ENCODE peak calls at places on chromosomes 13 and 19, in ten cellular contexts. U, J, W, H, M, I, A, R, O and D are unnamed samples.

GRCh38 chr13:43023244-43023931 is at the start of gene DNAJC15:
- DNase-seq in U (peak), J (no peak), W (peak), H (peak), M (peak), I (peak), A (peak), R (peak), O (peak), D (peak)

GRCh38 chr13:57820924-57821323 is 189.4 kb downstream of the PCDH17 start:
- DNase-seq in U (no peak), J (no peak), W (no peak), H (no peak), M (no peak), I (no peak), A (no peak), R (no peak), O (no peak), D (no peak)

GRCh38 chr19:4597975-4598671 is 38.6 kb upstream of the SEMA6B start:
- DNase-seq in U (no peak), J (no peak), W (no peak), H (no peak), M (peak), I (peak), A (peak), R (no peak), O (no peak), D (no peak)

GRCh38 chr13:64314286-64314685 is 2898.6 kb upstream of the PCDH20 start:
- DNase-seq in U (no peak), J (no peak), W (no peak), H (peak), M (no peak), I (no peak), A (no peak), R (peak), O (no peak), D (no peak)

GRCh38 chr13:46181799-46182490 is at the start of gene LCP1:
- DNase-seq in U (no peak), J (no peak), W (peak), H (no peak), M (no peak), I (no peak), A (peak), R (no peak), O (no peak), D (no peak)

GRCh38 chr13:113732176-113732960 is 26.7 kb upstream of the TMEM255B start:
- DNase-seq in U (no peak), J (no peak), W (no peak), H (no peak), M (no peak), I (no peak), A (no peak), R (no peak), O (no peak), D (no peak)

GRCh38 chr13:21060063-21060826 is 1.1 kb downstream of the LATS2 start:
- DNase-seq in U (peak), J (no peak), W (peak), H (peak), M (peak), I (peak), A (peak), R (peak), O (peak), D (peak)

GRCh38 chr19:48553676-48554384 is 1.9 kb downstream of the SULT2B1 start:
- DNase-seq in U (peak), J (no peak), W (no peak), H (peak), M (peak), I (no peak), A (peak), R (peak), O (no peak), D (no peak)

GRCh38 chr19:6587093-6587820 is 3.7 kb downstream of the CD70 start:
- DNase-seq in U (no peak), J (no peak), W (no peak), H (no peak), M (peak), I (peak), A (no peak), R (no peak), O (no peak), D (no peak)

GRCh38 chr13:77026783-77027621 is at the start of gene FBXL3:
- DNase-seq in U (peak), J (no peak), W (peak), H (peak), M (peak), I (peak), A (peak), R (peak), O (peak), D (peak)

GRCh38 chr13:27489456-27489855 is 39.1 kb upstream of the MTIF3 start:
- DNase-seq in U (no peak), J (no peak), W (no peak), H (no peak), M (no peak), I (no peak), A (no peak), R (no peak), O (no peak), D (no peak)

GRCh38 chr13:113633485-113633873 is 24.5 kb downstream of the ATP4B start:
- DNase-seq in U (no peak), J (no peak), W (no peak), H (no peak), M (no peak), I (peak), A (no peak), R (no peak), O (no peak), D (no peak)

GRCh38 chr13:46683879-46684278 is 113.1 kb downstream of the ESD start:
- DNase-seq in U (no peak), J (no peak), W (no peak), H (no peak), M (no peak), I (no peak), A (no peak), R (no peak), O (no peak), D (no peak)

GRCh38 chr13:46593403-46593802 is 40.4 kb downstream of the LRCH1 start:
- DNase-seq in U (no peak), J (no peak), W (no peak), H (no peak), M (no peak), I (no peak), A (no peak), R (no peak), O (no peak), D (no peak)

GRCh38 chr13:53142301-53142700 is 113.7 kb downstream of the OLFM4 start:
- DNase-seq in U (no peak), J (no peak), W (no peak), H (peak), M (no peak), I (no peak), A (no peak), R (peak), O (no peak), D (no peak)

GRCh38 chr13:48798180-48798579 is 144.5 kb downstream of the CYSLTR2 start:
- DNase-seq in U (no peak), J (no peak), W (no peak), H (no peak), M (no peak), I (no peak), A (no peak), R (no peak), O (no peak), D (no peak)

GRCh38 chr13:100922599-100922998 is 248.0 kb upstream of the TMTC4 start:
- DNase-seq in U (no peak), J (no peak), W (no peak), H (peak), M (no peak), I (no peak), A (no peak), R (no peak), O (no peak), D (no peak)

GRCh38 chr19:13905634-13906524 is at the start of the genes BRME1 and CC2D1A:
- DNase-seq in U (peak), J (peak), W (peak), H (peak), M (peak), I (peak), A (peak), R (peak), O (peak), D (peak)

GRCh38 chr19:1630012-1630411 is 22.4 kb downstream of the TCF3 start:
- DNase-seq in U (no peak), J (no peak), W (no peak), H (no peak), M (no peak), I (no peak), A (no peak), R (no peak), O (no peak), D (no peak)

GRCh38 chr19:45402469-45403070 is 2.3 kb downstream of the PPP1R13L start:
- DNase-seq in U (no peak), J (peak), W (no peak), H (no peak), M (peak), I (peak), A (peak), R (no peak), O (peak), D (peak)

GRCh38 chr19:39240421-39240820 is 4.4 kb downstream of the IFNL3 start:
- DNase-seq in U (no peak), J (no peak), W (no peak), H (no peak), M (no peak), I (no peak), A (no peak), R (no peak), O (no peak), D (no peak)

GRCh38 chr13:23007430-23007829 is 173.3 kb upstream of the SGCG start:
- DNase-seq in U (no peak), J (no peak), W (no peak), H (no peak), M (peak), I (no peak), A (no peak), R (no peak), O (no peak), D (no peak)

GRCh38 chr13:65966991-65967451 is 1263.1 kb downstream of the PCDH9 start:
- DNase-seq in U (no peak), J (no peak), W (no peak), H (peak), M (no peak), I (no peak), A (no peak), R (peak), O (no peak), D (no peak)

GRCh38 chr19:36032251-36033104 is at the start of gene CLIP3:
- DNase-seq in U (peak), J (no peak), W (peak), H (peak), M (peak), I (peak), A (no peak), R (peak), O (peak), D (peak)

GRCh38 chr13:57946361-57946760 is 314.8 kb downstream of the PCDH17 start:
- DNase-seq in U (no peak), J (no peak), W (no peak), H (peak), M (no peak), I (no peak), A (no peak), R (peak), O (no peak), D (no peak)

GRCh38 chr19:4575267-4575793 is 15.8 kb upstream of the SEMA6B start:
- DNase-seq in U (peak), J (peak), W (peak), H (peak), M (peak), I (peak), A (no peak), R (peak), O (peak), D (no peak)

GRCh38 chr19:46515290-46515609 is 19.6 kb upstream of the PNMA8B start:
- DNase-seq in U (no peak), J (no peak), W (no peak), H (no peak), M (no peak), I (no peak), A (no peak), R (no peak), O (no peak), D (no peak)

GRCh38 chr19:46517471-46517870 is 21.8 kb upstream of the PNMA8B start:
- DNase-seq in U (no peak), J (no peak), W (no peak), H (no peak), M (no peak), I (no peak), A (no peak), R (no peak), O (no peak), D (no peak)

GRCh38 chr19:46513461-46514236 is 18.0 kb upstream of the PNMA8B start:
- DNase-seq in U (peak), J (no peak), W (peak), H (peak), M (peak), I (peak), A (peak), R (peak), O (peak), D (peak)

GRCh38 chr19:46515879-46516350 is 20.2 kb upstream of the PNMA8B start:
- DNase-seq in U (no peak), J (no peak), W (no peak), H (peak), M (no peak), I (no peak), A (no peak), R (peak), O (no peak), D (no peak)

GRCh38 chr19:46514589-46515289 is 19.1 kb upstream of the PNMA8B start:
- DNase-seq in U (no peak), J (no peak), W (no peak), H (no peak), M (no peak), I (no peak), A (no peak), R (no peak), O (no peak), D (no peak)
- TF ChIP-seq CTCF in U (no peak), J (no peak), W (no peak), H (no peak), M (no peak), I (no peak), A (no peak), R (no peak), O (no peak), D (no peak)

GRCh38 chr13:38970380-38971051 is 20.1 kb downstream of the STOML3 start:
- DNase-seq in U (no peak), J (no peak), W (no peak), H (no peak), M (no peak), I (no peak), A (no peak), R (no peak), O (no peak), D (no peak)
- TF ChIP-seq CTCF in U (no peak), J (no peak), W (no peak), H (no peak), M (no peak), I (no peak), A (no peak), R (no peak), O (no peak), D (no peak)

DNA sequence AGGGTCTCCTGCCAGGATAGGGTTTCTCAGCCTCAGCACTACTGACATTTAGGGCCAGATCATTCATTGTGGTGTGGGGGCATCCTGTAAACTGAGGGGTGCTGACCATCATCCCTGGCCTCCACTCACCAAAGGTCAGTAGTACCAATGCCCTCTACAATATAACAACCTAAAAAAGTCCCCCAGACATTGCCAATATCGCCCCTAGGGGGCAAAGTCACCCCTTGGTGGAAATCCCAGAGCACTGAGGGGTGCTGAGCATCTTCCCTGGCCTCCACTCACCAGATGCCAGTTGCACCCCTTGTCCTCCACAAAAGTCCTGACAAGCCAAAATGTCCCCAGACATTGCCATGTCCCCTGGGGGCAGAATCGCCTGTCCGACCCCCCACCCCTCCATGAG is 21.6 kb downstream of the CPAMD8 start:
- DNase-seq in U (no peak), J (no peak), W (no peak), H (no peak), M (no peak), I (no peak), A (no peak), R (no peak), O (no peak), D (no peak)
- TF ChIP-seq CTCF in U (no peak), J (no peak), W (no peak), H (no peak), M (no peak), I (no peak), A (no peak), R (peak), O (no peak), D (peak)

GRCh38 chr19:33339016-33339749 is 34.3 kb upstream of the CEBPG start:
- DNase-seq in U (no peak), J (peak), W (no peak), H (no peak), M (no peak), I (no peak), A (no peak), R (no peak), O (no peak), D (no peak)
- TF ChIP-seq CTCF in U (no peak), J (no peak), W (no peak), H (no peak), M (no peak), I (no peak), A (no peak), R (no peak), O (no peak), D (no peak)

DNA sequence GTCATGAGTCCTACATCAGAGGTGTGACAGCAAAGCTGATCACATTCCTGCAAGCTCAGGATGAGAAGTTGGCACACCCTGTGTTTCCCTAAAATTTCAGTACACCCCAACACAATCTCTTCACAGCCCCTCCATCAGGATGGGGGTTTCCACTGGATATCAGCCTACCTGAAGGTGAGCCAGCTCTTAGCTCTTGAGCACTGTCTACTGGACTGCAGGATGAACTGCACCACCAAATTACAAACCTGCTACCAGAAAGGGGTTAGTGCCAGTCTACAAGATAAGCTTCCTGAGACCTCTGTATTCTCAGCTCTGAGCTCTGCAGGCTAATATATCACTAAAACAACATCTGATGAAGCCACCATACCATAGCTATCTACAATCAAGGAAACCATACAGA is 1616.2 kb upstream of the SPRY2 start:
- DNase-seq in U (no peak), J (no peak), W (no peak), H (no peak), M (no peak), I (no peak), A (no peak), R (no peak), O (no peak), D (no peak)
- TF ChIP-seq CTCF in U (no peak), J (peak), W (no peak), H (no peak), M (no peak), I (no peak), A (no peak), R (peak), O (no peak), D (peak)

GRCh38 chr13:71240906-71241305 is 626.1 kb downstream of the DACH1 start:
- DNase-seq in U (no peak), J (no peak), W (no peak), H (peak), M (no peak), I (no peak), A (no peak), R (peak), O (no peak), D (no peak)
- TF ChIP-seq CTCF in U (peak), J (peak), W (no peak), H (peak), M (peak), I (peak), A (peak), R (peak), O (peak), D (peak)